ENCODE peak calls at places on chromosome 16, in five cellular contexts. One of them, this sample, is unnamed.

GRCh38 chr16:69741951-69742904 is 12.5 kb downstream of the NOB1 start:
- DNase-seq in HCT116: no peak
- DNase-seq in OCI-LY7: no peak
- DNase-seq in neural progenitor cell: no peak
- DNase-seq in GM23248: peak; percentile 46
- DNase-seq in this sample: peak; percentile 41

GRCh38 chr16:89116341-89117238 is 22.9 kb downstream of the ACSF3 start:
- DNase-seq in OCI-LY7: no peak
- DNase-seq in GM23248: no peak
- DNase-seq in neural progenitor cell: no peak
- DNase-seq in HCT116: no peak
- DNase-seq in this sample: no peak

GRCh38 chr16:68324336-68324735 is 13.5 kb downstream of the PRMT7 start:
- DNase-seq in GM23248: no peak
- DNase-seq in HCT116: no peak
- DNase-seq in OCI-LY7: no peak
- DNase-seq in neural progenitor cell: no peak
- DNase-seq in this sample: no peak

GRCh38 chr16:57830890-57831484 is 28.7 kb upstream of the KIFC3 start:
- DNase-seq in neural progenitor cell: no peak
- DNase-seq in OCI-LY7: no peak
- DNase-seq in GM23248: no peak
- DNase-seq in HCT116: no peak
- DNase-seq in this sample: no peak

GRCh38 chr16:27322858-27323780 is 9.3 kb downstream of the IL4R start:
- DNase-seq in OCI-LY7: no peak
- DNase-seq in neural progenitor cell: no peak
- DNase-seq in HCT116: no peak
- DNase-seq in GM23248: no peak
- DNase-seq in this sample: peak; percentile 66

GRCh38 chr16:30114411-30114810 is 1.1 kb upstream of the GDPD3 start:
- DNase-seq in neural progenitor cell: no peak
- DNase-seq in HCT116: no peak
- DNase-seq in GM23248: no peak
- DNase-seq in OCI-LY7: no peak
- DNase-seq in this sample: no peak

GRCh38 chr16:56990407-56991286 is 1.3 kb downstream of the NLRC5 start:
- DNase-seq in OCI-LY7: no peak
- DNase-seq in neural progenitor cell: no peak
- DNase-seq in GM23248: peak; percentile 34
- DNase-seq in HCT116: no peak
- DNase-seq in this sample: no peak

GRCh38 chr16:4938683-4939030 is 1.7 kb upstream of the PPL start:
- DNase-seq in neural progenitor cell: no peak
- DNase-seq in OCI-LY7: no peak
- DNase-seq in GM23248: peak; percentile 77
- DNase-seq in HCT116: no peak
- DNase-seq in this sample: no peak

GRCh38 chr16:89048087-89048729 is 45.4 kb upstream of the ACSF3 start:
- DNase-seq in neural progenitor cell: peak; percentile 43
- DNase-seq in GM23248: no peak
- DNase-seq in OCI-LY7: no peak
- DNase-seq in HCT116: no peak
- DNase-seq in this sample: no peak

GRCh38 chr16:87515475-87516330 is 22.9 kb upstream of the ZCCHC14 start:
- DNase-seq in HCT116: no peak
- DNase-seq in OCI-LY7: no peak
- DNase-seq in GM23248: no peak
- DNase-seq in neural progenitor cell: peak; percentile 51
- DNase-seq in this sample: no peak

GRCh38 chr16:23801387-23801786 is 34.4 kb upstream of the PRKCB start:
- DNase-seq in GM23248: peak; percentile 82
- DNase-seq in HCT116: peak; percentile 63
- DNase-seq in neural progenitor cell: peak; percentile 81
- DNase-seq in OCI-LY7: peak; percentile 77
- DNase-seq in this sample: peak; percentile 76

GRCh38 chr16:75322706-75323105 is 71.3 kb upstream of the BCAR1 start:
- DNase-seq in GM23248: peak; percentile 68
- DNase-seq in OCI-LY7: no peak
- DNase-seq in HCT116: no peak
- DNase-seq in neural progenitor cell: no peak
- DNase-seq in this sample: no peak

GRCh38 chr16:65070831-65071230 is 51.0 kb downstream of the CDH11 start:
- DNase-seq in OCI-LY7: no peak
- DNase-seq in GM23248: peak; percentile 98
- DNase-seq in neural progenitor cell: no peak
- DNase-seq in HCT116: no peak
- DNase-seq in this sample: peak; percentile 83

GRCh38 chr16:8998114-8998513 is 34.4 kb upstream of the USP7 start:
- DNase-seq in OCI-LY7: no peak
- DNase-seq in HCT116: no peak
- DNase-seq in neural progenitor cell: no peak
- DNase-seq in GM23248: peak; percentile 82
- DNase-seq in this sample: peak; percentile 37

GRCh38 chr16:56513972-56514371 is 5.9 kb downstream of the BBS2 start:
- DNase-seq in neural progenitor cell: peak; percentile 19
- DNase-seq in GM23248: peak; percentile 71
- DNase-seq in OCI-LY7: peak; percentile 74
- DNase-seq in HCT116: peak; percentile 72
- DNase-seq in this sample: peak; percentile 66

GRCh38 chr16:88970539-88971065 is 6.4 kb downstream of the CBFA2T3 start:
- DNase-seq in HCT116: no peak
- DNase-seq in OCI-LY7: peak; percentile 46
- DNase-seq in GM23248: no peak
- DNase-seq in neural progenitor cell: no peak
- DNase-seq in this sample: no peak

GRCh38 chr16:60041671-60042070 is 1307.6 kb upstream of the GOT2 start:
- DNase-seq in OCI-LY7: no peak
- DNase-seq in GM23248: no peak
- DNase-seq in HCT116: no peak
- DNase-seq in neural progenitor cell: no peak
- DNase-seq in this sample: no peak

GRCh38 chr16:31464781-31465260 is 5.5 kb downstream of the ARMC5 start:
- DNase-seq in HCT116: no peak
- DNase-seq in GM23248: no peak
- DNase-seq in OCI-LY7: no peak
- DNase-seq in neural progenitor cell: no peak
- DNase-seq in this sample: no peak
- TF ChIP-seq EZH2phosphoT487 in HCT116: no peak
- TF ChIP-seq EZH2phosphoT487 in GM23248: no peak
- TF ChIP-seq EZH2phosphoT487 in OCI-LY7: no peak
- TF ChIP-seq EZH2phosphoT487 in neural progenitor cell: no peak
- TF ChIP-seq EZH2phosphoT487 in this sample: no peak

GRCh38 chr16:12120331-12120981 is 143.9 kb downstream of the SNX29 start:
- DNase-seq in neural progenitor cell: no peak
- DNase-seq in GM23248: no peak
- DNase-seq in OCI-LY7: no peak
- DNase-seq in HCT116: no peak
- DNase-seq in this sample: peak; percentile 41

GRCh38 chr16:12119562-12119961 is 143.0 kb downstream of the SNX29 start:
- DNase-seq in GM23248: peak; percentile 57
- DNase-seq in OCI-LY7: no peak
- DNase-seq in HCT116: no peak
- DNase-seq in neural progenitor cell: no peak
- DNase-seq in this sample: no peak

GRCh38 chr16:12119037-12119436 is 142.5 kb downstream of the SNX29 start:
- DNase-seq in HCT116: no peak
- DNase-seq in neural progenitor cell: no peak
- DNase-seq in GM23248: no peak
- DNase-seq in OCI-LY7: no peak
- DNase-seq in this sample: no peak

GRCh38 chr16:12122202-12122601 is 145.7 kb downstream of the SNX29 start:
- DNase-seq in OCI-LY7: no peak
- DNase-seq in HCT116: no peak
- DNase-seq in neural progenitor cell: no peak
- DNase-seq in GM23248: no peak
- DNase-seq in this sample: no peak

DNA sequence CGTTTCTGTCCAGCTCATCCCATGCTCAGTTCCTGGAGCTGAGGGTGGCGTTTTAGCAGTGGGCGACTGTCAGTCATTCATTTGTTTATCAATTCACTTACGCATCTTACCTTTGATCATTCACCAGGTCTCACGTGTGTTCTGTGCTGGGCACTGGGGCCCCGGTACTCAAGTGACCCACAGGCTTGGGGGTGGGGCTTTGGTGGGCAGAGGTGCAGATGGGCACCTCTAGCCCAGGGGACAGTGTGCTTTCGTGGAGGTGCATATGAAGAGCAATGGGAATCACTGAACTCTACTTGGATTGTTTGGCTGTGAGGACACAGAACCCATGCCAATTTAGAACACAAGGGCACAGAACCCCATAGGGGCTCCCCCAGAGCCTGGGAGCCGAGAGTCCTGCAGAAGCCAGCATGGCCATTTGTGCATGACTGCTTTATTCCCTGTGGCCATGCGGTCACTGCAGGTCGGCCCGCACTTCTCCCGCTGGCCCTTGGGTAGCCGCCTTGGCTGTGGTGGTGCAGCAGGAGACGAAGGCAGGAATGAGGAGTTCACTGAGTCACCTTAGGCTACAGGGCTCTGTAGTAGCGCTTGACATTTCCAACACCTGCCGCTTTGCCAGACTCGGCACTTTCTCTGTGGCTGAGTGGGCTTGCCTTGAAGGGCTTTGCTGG is 144.6 kb downstream of the SNX29 start:
- DNase-seq in HCT116: no peak
- DNase-seq in GM23248: no peak
- DNase-seq in OCI-LY7: no peak
- DNase-seq in neural progenitor cell: no peak
- DNase-seq in this sample: no peak
- H3K79me2 ChIP-seq in HCT116: no peaks in the 10 kb centered on the region
- H3K79me2 ChIP-seq in GM23248: no peaks in the 10 kb centered on the region
- H3K79me2 ChIP-seq in OCI-LY7: no peaks in the 10 kb centered on the region
- H3K79me2 ChIP-seq in neural progenitor cell: no peaks in the 10 kb centered on the region
- H3K79me2 ChIP-seq in this sample: no peaks in the 10 kb centered on the region

DNA sequence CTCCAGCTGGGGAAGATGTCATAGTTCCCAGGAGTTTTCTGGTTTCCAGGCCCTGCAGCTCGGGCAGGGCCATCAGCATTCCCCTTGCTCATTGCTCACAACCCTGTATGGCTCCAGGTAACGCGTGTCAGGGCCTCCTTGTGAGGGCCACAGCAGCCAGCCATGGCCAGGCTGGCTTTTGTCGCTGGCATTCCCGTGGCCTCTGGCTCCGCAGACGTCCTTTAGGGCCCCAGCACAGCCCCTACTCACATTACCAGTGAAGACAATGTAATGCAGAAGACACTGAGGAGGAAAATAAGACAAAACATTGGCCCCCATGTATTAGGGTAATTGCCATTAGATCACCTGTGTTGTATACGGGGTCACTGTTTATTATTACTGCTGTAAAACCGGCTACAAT is 1799.0 kb downstream of the TP53TG3F start:
- DNase-seq in GM23248: no peak
- DNase-seq in neural progenitor cell: no peak
- DNase-seq in OCI-LY7: no peak
- DNase-seq in HCT116: no peak
- DNase-seq in this sample: no peak
- H3K9me3 ChIP-seq in GM23248: no peaks in the 10 kb centered on the region
- H3K9me3 ChIP-seq in neural progenitor cell: peaks cover 43% of the 10 kb centered on the region
- H3K9me3 ChIP-seq in OCI-LY7: peaks cover 3% of the 10 kb centered on the region
- H3K9me3 ChIP-seq in HCT116: no peaks in the 10 kb centered on the region
- H3K9me3 ChIP-seq in this sample: peaks cover 6% of the 10 kb centered on the region

GRCh38 chr16:1534021-1535020 is 855 bp downstream of the TMEM204 start:
- DNase-seq in GM23248: peak; percentile 74
- DNase-seq in neural progenitor cell: no peak
- DNase-seq in HCT116: no peak
- DNase-seq in OCI-LY7: no peak
- DNase-seq in this sample: no peak

GRCh38 chr16:1531638-1531910 is 1.9 kb upstream of the TMEM204 start:
- DNase-seq in HCT116: no peak
- DNase-seq in GM23248: peak; percentile 25
- DNase-seq in OCI-LY7: no peak
- DNase-seq in neural progenitor cell: no peak
- DNase-seq in this sample: no peak

GRCh38 chr16:1532081-1532760 is 1.2 kb upstream of the TMEM204 start:
- DNase-seq in HCT116: no peak
- DNase-seq in neural progenitor cell: no peak
- DNase-seq in GM23248: peak; percentile 58
- DNase-seq in OCI-LY7: no peak
- DNase-seq in this sample: no peak

GRCh38 chr16:1532771-1533170 is 695 bp upstream of the TMEM204 start:
- DNase-seq in GM23248: peak; percentile 19
- DNase-seq in OCI-LY7: no peak
- DNase-seq in HCT116: no peak
- DNase-seq in neural progenitor cell: no peak
- DNase-seq in this sample: no peak

DNA sequence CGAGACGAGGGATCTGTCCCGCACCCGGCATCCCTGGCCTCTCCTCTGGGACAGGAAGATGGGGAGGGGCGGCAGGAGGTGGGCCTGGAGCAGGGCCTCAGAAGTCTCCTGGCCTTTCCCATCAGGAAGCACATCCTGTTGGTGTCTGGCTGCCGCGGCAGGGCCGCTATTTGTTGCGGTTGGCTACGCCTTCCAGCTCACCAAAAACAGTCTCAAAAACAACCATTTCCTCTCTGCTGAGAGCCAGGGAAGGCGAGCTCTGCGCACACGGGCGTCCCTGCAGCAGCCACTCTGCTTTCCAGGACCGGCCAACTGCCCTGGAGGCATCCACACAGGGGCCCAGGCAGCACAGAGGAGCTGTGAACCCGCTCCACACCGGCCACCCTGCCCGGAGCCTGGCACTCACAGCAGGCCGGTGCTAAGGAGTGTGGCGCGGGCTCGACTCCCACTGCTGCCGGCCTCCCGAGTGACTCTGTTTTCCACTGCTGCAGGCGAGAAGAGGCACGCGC is at the start of gene TMEM204:
- DNase-seq in GM23248: peak; percentile 81
- DNase-seq in HCT116: no peak
- DNase-seq in neural progenitor cell: no peak
- DNase-seq in OCI-LY7: no peak
- DNase-seq in this sample: no peak
- TF ChIP-seq EZH2phosphoT487 in GM23248: no peak
- TF ChIP-seq EZH2phosphoT487 in HCT116: no peak
- TF ChIP-seq EZH2phosphoT487 in neural progenitor cell: no peak
- TF ChIP-seq EZH2phosphoT487 in OCI-LY7: no peak
- TF ChIP-seq EZH2phosphoT487 in this sample: no peak

GRCh38 chr16:12994402-12994801 is 93.0 kb downstream of the SHISA9 start:
- DNase-seq in neural progenitor cell: no peak
- DNase-seq in OCI-LY7: no peak
- DNase-seq in GM23248: no peak
- DNase-seq in HCT116: no peak
- DNase-seq in this sample: no peak
- H3K79me2 ChIP-seq in neural progenitor cell: no peaks in the 10 kb centered on the region
- H3K79me2 ChIP-seq in OCI-LY7: no peaks in the 10 kb centered on the region
- H3K79me2 ChIP-seq in GM23248: no peaks in the 10 kb centered on the region
- H3K79me2 ChIP-seq in HCT116: no peaks in the 10 kb centered on the region
- H3K79me2 ChIP-seq in this sample: no peaks in the 10 kb centered on the region

GRCh38 chr16:3295209-3295608 is 10.0 kb downstream of the TIGD7 start:
- DNase-seq in OCI-LY7: no peak
- DNase-seq in GM23248: no peak
- DNase-seq in neural progenitor cell: no peak
- DNase-seq in HCT116: no peak
- DNase-seq in this sample: no peak
- H3K9me3 ChIP-seq in OCI-LY7: no peaks in the 10 kb centered on the region
- H3K9me3 ChIP-seq in GM23248: no peaks in the 10 kb centered on the region
- H3K9me3 ChIP-seq in neural progenitor cell: peaks cover 19% of the 10 kb centered on the region
- H3K9me3 ChIP-seq in HCT116: peaks cover 12% of the 10 kb centered on the region
- H3K9me3 ChIP-seq in this sample: peaks cover 41% of the 10 kb centered on the region

GRCh38 chr16:51359141-51359960 is 208.3 kb upstream of the SALL1 start:
- DNase-seq in OCI-LY7: no peak
- DNase-seq in GM23248: peak; percentile 6
- DNase-seq in HCT116: no peak
- DNase-seq in neural progenitor cell: peak; percentile 90
- DNase-seq in this sample: no peak
- TF ChIP-seq EZH2phosphoT487 in OCI-LY7: no peak
- TF ChIP-seq EZH2phosphoT487 in GM23248: no peak
- TF ChIP-seq EZH2phosphoT487 in HCT116: no peak
- TF ChIP-seq EZH2phosphoT487 in neural progenitor cell: no peak
- TF ChIP-seq EZH2phosphoT487 in this sample: no peak

GRCh38 chr16:72657164-72657563 is 390.8 kb downstream of the ZFHX3 start:
- DNase-seq in neural progenitor cell: no peak
- DNase-seq in HCT116: no peak
- DNase-seq in GM23248: no peak
- DNase-seq in OCI-LY7: no peak
- DNase-seq in this sample: no peak
- H3K79me2 ChIP-seq in neural progenitor cell: peaks cover 78% of the 10 kb centered on the region
- H3K79me2 ChIP-seq in HCT116: peaks cover 69% of the 10 kb centered on the region
- H3K79me2 ChIP-seq in GM23248: no peaks in the 10 kb centered on the region
- H3K79me2 ChIP-seq in OCI-LY7: peaks cover 78% of the 10 kb centered on the region
- H3K79me2 ChIP-seq in this sample: no peaks in the 10 kb centered on the region